ENCODE peak calls at places on chromosomes 12 and 14, in nine cellular contexts. M is psoas muscle; C is sigmoid colon; V is right lobe of liver; T is cardiac muscle cell; I is astrocyte; G is fibroblast of pulmonary artery; P is CD8-positive, alpha-beta T cell; H is CD4-positive, alpha-beta T cell. L is an unnamed sample.

GRCh38 chr12:58009355-58009754 is 68.0 kb downstream of the ATP23 start:
- DNase-seq in M (no peak), C (no peak), V (no peak), T (no peak), I (peak; percentile 11), G (no peak), P (no peak), H (no peak), L (no peak)

GRCh38 chr12:113091506-113091905 is 35.0 kb downstream of the DTX1 start:
- DNase-seq in M (no peak), C (no peak), V (no peak), T (no peak), I (no peak), G (no peak), P (no peak), H (no peak), L (no peak)

GRCh38 chr14:50363734-50364113 is 33.0 kb downstream of the CDKL1 start:
- DNase-seq in M (no peak), C (no peak), V (peak; percentile 37), T (no peak), I (no peak), G (peak; percentile 52), P (peak; percentile 37), H (peak; percentile 46), L (no peak)

GRCh38 chr12:123024819-123025391 is 44.4 kb downstream of the ARL6IP4 start:
- DNase-seq in M (no peak), C (no peak), V (no peak), T (no peak), I (peak; percentile 41), G (no peak), P (no peak), H (no peak), L (no peak)

GRCh38 chr12:72790273-72790672 is 518.1 kb downstream of the TRHDE start:
- DNase-seq in M (no peak), C (no peak), V (no peak), T (no peak), I (no peak), G (no peak), P (no peak), H (no peak), L (no peak)

GRCh38 chr14:102452302-102452701 is 57.3 kb downstream of the ANKRD9 start:
- DNase-seq in M (no peak), C (peak; percentile 49), V (no peak), T (no peak), I (no peak), G (no peak), P (no peak), H (no peak), L (no peak)

GRCh38 chr12:62603811-62604098 is 137.1 kb downstream of the MON2 start:
- DNase-seq in M (no peak), C (no peak), V (no peak), T (no peak), I (no peak), G (no peak), P (no peak), H (no peak), L (no peak)

GRCh38 chr14:61178226-61179060 is 102.7 kb downstream of the TMEM30B start:
- DNase-seq in M (peak; percentile 22), C (no peak), V (no peak), T (no peak), I (peak; percentile 99), G (peak; percentile 95), P (no peak), H (no peak), L (no peak)

GRCh38 chr14:30848449-30849240 is 25.7 kb upstream of the COCH start:
- DNase-seq in M (no peak), C (no peak), V (peak; percentile 74), T (no peak), I (no peak), G (no peak), P (no peak), H (no peak), L (no peak)

GRCh38 chr14:100883789-100884101 is 19.8 kb downstream of the RTL1 start:
- DNase-seq in M (no peak), C (peak; percentile 56), V (no peak), T (no peak), I (no peak), G (no peak), P (no peak), H (no peak), L (no peak)

DNA sequence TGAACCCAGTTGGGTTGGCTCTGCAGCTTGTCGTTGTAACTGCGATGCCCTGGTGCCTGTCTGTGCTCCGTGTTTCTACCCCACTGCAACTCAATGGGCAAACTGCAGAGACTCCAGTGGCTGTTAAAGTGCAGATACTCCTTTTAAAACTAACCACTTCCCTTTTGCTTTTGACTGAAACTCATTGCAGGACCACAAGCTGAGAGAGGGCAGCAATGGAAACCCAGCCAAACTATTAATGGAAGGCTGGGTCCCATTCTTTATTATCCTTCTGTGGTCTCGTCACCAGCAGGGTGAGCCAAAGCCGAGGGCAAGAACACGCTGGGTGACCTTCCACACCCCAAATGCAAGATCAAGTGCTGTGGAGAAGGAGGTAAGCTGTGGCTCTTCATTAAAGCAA is 910.4 kb downstream of the VRK1 start:
- DNase-seq in M (no peak), C (no peak), V (no peak), T (no peak), I (no peak), G (no peak), P (no peak), H (no peak), L (no peak)
- TF ChIP-seq CTCF in M (no peak), C (no peak), V (no peak), T (no peak), I (no peak), G (no peak), P (no peak), H (no peak), L (no peak)

DNA sequence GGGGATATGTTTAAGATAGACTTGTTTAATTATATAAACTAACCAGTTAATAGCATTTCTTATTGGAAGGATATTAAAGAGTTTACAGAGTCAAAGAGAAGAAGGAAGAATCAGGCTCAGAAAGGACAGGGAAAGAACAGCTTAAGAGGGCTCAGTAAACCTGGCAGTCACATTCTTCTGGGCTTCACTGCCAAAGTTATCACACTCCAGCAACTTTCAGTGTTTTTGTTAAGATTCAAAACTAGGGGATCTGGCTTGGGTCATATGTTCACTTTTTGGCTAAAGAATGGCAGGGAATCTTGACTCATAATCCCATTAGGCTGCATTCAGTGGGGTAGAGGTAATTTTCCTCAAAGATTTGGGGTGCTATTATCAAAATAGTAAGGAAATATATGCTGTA is 312.3 kb downstream of the RAD51B start:
- DNase-seq in M (no peak), C (no peak), V (no peak), T (no peak), I (no peak), G (no peak), P (no peak), H (no peak), L (no peak)
- TF ChIP-seq CTCF in M (no peak), C (no peak), V (no peak), T (no peak), I (no peak), G (no peak), P (no peak), H (no peak), L (no peak)

GRCh38 chr14:28773917-28774691 is 7.5 kb downstream of the FOXG1 start:
- DNase-seq in M (peak; percentile 56), C (no peak), V (no peak), T (peak; percentile 82), I (peak; percentile 36), G (peak; percentile 64), P (no peak), H (no peak), L (peak; percentile 92)
- TF ChIP-seq CTCF in M (no peak), C (no peak), V (no peak), T (peak; percentile 55), I (peak; percentile 49), G (peak; percentile 56), P (no peak), H (no peak), L (peak; percentile 80)

GRCh38 chr12:45124485-45125155 is 73.7 kb upstream of the DBX2 start:
- DNase-seq in M (no peak), C (no peak), V (no peak), T (no peak), I (no peak), G (no peak), P (no peak), H (no peak), L (peak; percentile 8)

GRCh38 chr12:45121224-45121623 is 70.3 kb upstream of the DBX2 start:
- DNase-seq in M (no peak), C (no peak), V (no peak), T (no peak), I (no peak), G (no peak), P (no peak), H (no peak), L (no peak)

GRCh38 chr12:45128637-45129036 is 77.7 kb upstream of the DBX2 start:
- DNase-seq in M (no peak), C (no peak), V (no peak), T (no peak), I (no peak), G (no peak), P (no peak), H (no peak), L (no peak)

GRCh38 chr12:45125997-45126396 is 75.1 kb upstream of the DBX2 start:
- DNase-seq in M (no peak), C (no peak), V (no peak), T (no peak), I (no peak), G (no peak), P (no peak), H (no peak), L (no peak)

DNA sequence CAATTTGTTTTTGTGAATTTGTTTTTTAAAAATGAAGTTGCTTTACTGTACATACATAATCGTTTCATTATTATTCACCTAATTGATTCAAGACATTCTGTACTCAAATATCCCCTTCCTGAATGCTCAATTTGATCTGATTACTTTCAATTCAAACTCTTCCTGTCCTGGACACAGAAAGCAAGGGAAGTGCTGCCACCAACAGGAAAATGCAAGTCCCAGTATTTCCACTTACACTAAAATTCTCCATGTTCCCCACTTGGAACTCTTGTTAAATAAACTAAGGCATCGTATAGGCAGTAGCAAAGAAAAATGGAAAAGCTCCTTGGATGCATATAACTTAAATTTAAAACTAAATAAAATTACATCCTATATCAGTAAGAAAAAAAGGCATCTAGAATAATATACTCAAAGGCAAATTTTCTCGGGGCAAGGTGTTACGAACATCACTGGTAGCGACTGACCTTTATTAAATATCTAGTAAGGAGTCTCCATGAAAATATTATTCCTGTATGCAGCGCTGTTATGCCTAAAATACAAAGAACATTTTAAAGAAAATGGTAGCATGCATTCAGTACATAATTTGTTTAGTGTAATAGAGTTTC is 72.0 kb upstream of the DBX2 start:
- DNase-seq in M (no peak), C (no peak), V (no peak), T (peak; percentile 26), I (peak; percentile 12), G (peak; percentile 46), P (no peak), H (no peak), L (peak; percentile 52)
- TF ChIP-seq CTCF in M (peak; percentile 42), C (no peak), V (peak; percentile 31), T (peak; percentile 47), I (peak; percentile 22), G (peak; percentile 48), P (no peak), H (no peak), L (peak; percentile 82)

DNA sequence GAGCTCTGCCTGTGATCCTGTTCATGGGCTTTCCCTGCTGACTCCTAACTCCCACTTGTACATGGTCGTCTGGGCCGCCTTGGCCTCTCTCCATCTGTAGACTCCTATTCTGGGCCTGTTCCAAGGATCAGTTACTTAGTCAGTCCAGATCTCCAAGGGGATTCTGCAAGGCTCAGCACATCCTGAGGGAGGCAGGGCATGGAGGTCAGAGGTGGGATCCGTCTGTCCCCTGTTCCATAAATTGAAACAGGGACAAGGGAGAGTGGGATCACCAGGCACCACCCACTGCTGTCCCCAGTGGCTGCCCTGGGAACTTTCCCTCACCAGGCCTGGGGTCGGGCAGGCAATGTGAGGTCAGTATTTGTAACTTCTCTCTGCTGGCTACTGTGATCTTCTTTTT is 43.5 kb downstream of the KCTD10 start:
- DNase-seq in M (peak; percentile 31), C (no peak), V (no peak), T (peak; percentile 30), I (no peak), G (no peak), P (no peak), H (no peak), L (peak; percentile 27)
- TF ChIP-seq CTCF in M (no peak), C (no peak), V (peak; percentile 15), T (peak; percentile 37), I (no peak), G (peak; percentile 29), P (no peak), H (no peak), L (peak; percentile 49)